ENCODE peak calls at places on chromosomes 7 and 10, in five cellular contexts. R, J, E, H and L are unnamed samples.
A peak's percentile ranks its signal among the peaks of the same experiment; 100 is the strongest.

GRCh38 chr7:21996641-21997040 is 50.9 kb upstream of the CDCA7L start:
- DNase-seq in R (peak; percentile 15), J (no peak), E (no peak), H (no peak), L (no peak)

GRCh38 chr7:56051339-56052191 is at the start of the genes CCT6A and PSPH:
- DNase-seq in R (peak; percentile 98), J (peak; percentile 98), E (peak; percentile 99), H (peak; percentile 95), L (peak; percentile 95)

GRCh38 chr7:55473935-55474334 is 98.4 kb downstream of the VOPP1 start:
- DNase-seq in R (no peak), J (no peak), E (no peak), H (no peak), L (no peak)

GRCh38 chr7:44882899-44883298 is 2.4 kb downstream of the PURB start:
- DNase-seq in R (peak; percentile 26), J (no peak), E (no peak), H (no peak), L (no peak)

GRCh38 chr7:30548762-30549344 is 44.2 kb upstream of the GGCT start:
- DNase-seq in R (peak; percentile 73), J (peak; percentile 78), E (peak; percentile 77), H (no peak), L (peak; percentile 73)

GRCh38 chr10:58341947-58342346 is 7.1 kb downstream of the UBE2D1 start:
- DNase-seq in R (no peak), J (no peak), E (no peak), H (no peak), L (no peak)

GRCh38 chr10:63200416-63200815 is 67.3 kb downstream of the NRBF2 start:
- DNase-seq in R (no peak), J (no peak), E (no peak), H (no peak), L (no peak)

GRCh38 chr7:10104292-10104691 is 869.4 kb upstream of the PHF14 start:
- DNase-seq in R (no peak), J (no peak), E (no peak), H (no peak), L (no peak)

GRCh38 chr7:138645284-138645683 is 55.9 kb downstream of the SVOPL start:
- DNase-seq in R (no peak), J (peak; percentile 71), E (no peak), H (no peak), L (no peak)

GRCh38 chr10:71188201-71188600 is 24.2 kb upstream of the UNC5B start:
- DNase-seq in R (no peak), J (no peak), E (no peak), H (no peak), L (no peak)

GRCh38 chr7:82548141-82548688 is 104.6 kb upstream of the CACNA2D1 start:
- DNase-seq in R (no peak), J (no peak), E (no peak), H (no peak), L (no peak)

GRCh38 chr7:130595986-130596385 is 72.6 kb downstream of the COPG2 start:
- DNase-seq in R (peak; percentile 2), J (no peak), E (peak; percentile 31), H (no peak), L (no peak)

GRCh38 chr10:92965314-92965713 is 95.3 kb upstream of the CYP26C1 start:
- DNase-seq in R (peak; percentile 73), J (no peak), E (peak; percentile 63), H (no peak), L (peak; percentile 48)

GRCh38 chr7:66301737-66302136 is 96.6 kb downstream of the TPST1 start:
- DNase-seq in R (no peak), J (no peak), E (no peak), H (no peak), L (no peak)

GRCh38 chr10:46553238-46554049 is 3.0 kb downstream of the GPRIN2 start:
- DNase-seq in R (no peak), J (peak; percentile 29), E (no peak), H (no peak), L (no peak)

GRCh38 chr7:5425507-5426225 is 2.0 kb upstream of the TNRC18 start:
- DNase-seq in R (peak; percentile 89), J (peak; percentile 75), E (peak; percentile 93), H (no peak), L (peak; percentile 83)

GRCh38 chr10:97805960-97806359 is 34.2 kb upstream of the SFRP5 start:
- DNase-seq in R (no peak), J (no peak), E (no peak), H (no peak), L (no peak)

GRCh38 chr7:94396044-94396443 is 1.3 kb downstream of the COL1A2 start:
- DNase-seq in R (peak; percentile 74), J (no peak), E (peak; percentile 64), H (no peak), L (no peak)

GRCh38 chr7:99120916-99121315 is 23.0 kb downstream of the SMURF1 start:
- DNase-seq in R (no peak), J (no peak), E (no peak), H (no peak), L (no peak)

GRCh38 chr10:102451105-102451969 is at the start of gene C10orf95:
- DNase-seq in R (no peak), J (no peak), E (peak; percentile 30), H (no peak), L (no peak)

GRCh38 chr7:81721428-81721827 is 48.4 kb downstream of the HGF start:
- DNase-seq in R (no peak), J (no peak), E (no peak), H (no peak), L (no peak)

GRCh38 chr7:157558516-157558874 is 221.7 kb downstream of the DNAJB6 start:
- DNase-seq in R (no peak), J (no peak), E (no peak), H (no peak), L (no peak)

GRCh38 chr10:129709627-129710509 is 242.8 kb downstream of the MGMT start:
- DNase-seq in R (no peak), J (no peak), E (no peak), H (no peak), L (no peak)

GRCh38 chr10:114504769-114505579 is 100.7 kb upstream of the AFAP1L2 start:
- DNase-seq in R (peak; percentile 91), J (no peak), E (peak; percentile 77), H (no peak), L (no peak)

GRCh38 chr7:142642316-142642715 is 107.0 kb upstream of the PRSS1 start:
- DNase-seq in R (no peak), J (no peak), E (no peak), H (no peak), L (no peak)

GRCh38 chr10:131180086-131180485 is 131.4 kb downstream of the TCERG1L start:
- DNase-seq in R (no peak), J (no peak), E (no peak), H (no peak), L (no peak)

DNA sequence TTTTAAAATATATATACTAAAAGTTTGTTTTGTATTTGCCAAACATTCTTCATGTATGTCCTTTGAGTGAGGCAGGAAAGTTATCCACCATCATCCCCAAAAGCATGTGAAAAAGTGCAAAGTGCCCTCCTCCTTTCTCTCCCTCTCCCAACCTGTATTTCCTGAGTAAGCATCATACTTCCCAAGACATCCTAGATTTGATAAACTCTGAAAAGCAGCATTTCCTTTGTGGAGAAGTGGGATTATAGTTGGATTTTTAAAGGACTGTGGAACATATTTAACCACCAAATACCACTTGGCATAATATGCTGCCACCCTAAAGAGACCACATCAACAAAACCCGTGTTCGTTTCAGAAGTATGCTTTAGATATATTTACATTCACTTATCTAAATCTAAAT is 36.9 kb downstream of the NET1 start:
- DNase-seq in R (no peak), J (no peak), E (no peak), H (no peak), L (no peak)
- H3K4ac ChIP-seq in R (peak overlapping the region; percentile 22), J (no peak overlapping the region), E (no peak overlapping the region), H (no peak overlapping the region), L (no peak overlapping the region)

GRCh38 chr10:73358331-73359279 is at the start of gene CFAP70:
- DNase-seq in R (peak; percentile 95), J (peak; percentile 97), E (peak; percentile 94), H (peak; percentile 85), L (peak; percentile 91)
- H2AFZ ChIP-seq in R (peak within 1 kb of the TSS; percentile 99), J (peak within 1 kb of the TSS; percentile 46), E (peak within 1 kb of the TSS; percentile 98), H (peak within 1 kb of the TSS; percentile 88), L (peak within 1 kb of the TSS; percentile 96)

GRCh38 chr10:4355346-4355745 is 470.7 kb upstream of the AKR1E2 start:
- DNase-seq in R (no peak), J (no peak), E (peak; percentile 6), H (no peak), L (no peak)
- H2BK15ac ChIP-seq in R (peak overlapping the region; percentile 6), J (no peak overlapping the region), E (no peak overlapping the region), H (no peak overlapping the region), L (no peak overlapping the region)

DNA sequence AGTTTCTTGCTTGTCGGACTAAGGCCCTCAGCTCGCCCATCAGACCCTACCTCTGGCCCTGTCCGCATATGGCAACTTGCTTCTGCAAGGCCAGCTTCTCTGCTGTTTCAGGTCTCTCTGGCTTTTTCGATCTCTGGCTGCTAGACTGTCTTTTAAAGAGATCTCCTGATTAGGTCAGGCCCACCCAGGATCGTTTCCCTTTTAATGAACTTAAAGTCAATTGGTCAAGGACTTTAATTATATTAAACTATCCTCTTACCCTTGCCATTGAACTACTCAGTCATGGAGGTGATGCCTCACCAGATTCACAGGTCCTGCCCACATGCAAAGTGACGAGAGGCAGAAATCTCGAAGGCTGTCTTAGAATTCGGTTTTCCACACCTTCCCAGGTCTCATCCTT is 670.9 kb downstream of the GATA3 start:
- DNase-seq in R (no peak), J (no peak), E (no peak), H (no peak), L (no peak)
- H3K4ac ChIP-seq in R (no peak overlapping the region), J (no peak overlapping the region), E (no peak overlapping the region), H (no peak overlapping the region), L (no peak overlapping the region)

GRCh38 chr7:2477447-2478386 is 1.5 kb upstream of the GRIFIN start:
- DNase-seq in R (peak; percentile 49), J (peak; percentile 81), E (peak; percentile 59), H (peak; percentile 36), L (no peak)
- H2AFZ ChIP-seq in R (peak overlapping the region; percentile 82), J (no peak overlapping the region), E (no peak overlapping the region), H (no peak overlapping the region), L (peak overlapping the region; percentile 95)

DNA sequence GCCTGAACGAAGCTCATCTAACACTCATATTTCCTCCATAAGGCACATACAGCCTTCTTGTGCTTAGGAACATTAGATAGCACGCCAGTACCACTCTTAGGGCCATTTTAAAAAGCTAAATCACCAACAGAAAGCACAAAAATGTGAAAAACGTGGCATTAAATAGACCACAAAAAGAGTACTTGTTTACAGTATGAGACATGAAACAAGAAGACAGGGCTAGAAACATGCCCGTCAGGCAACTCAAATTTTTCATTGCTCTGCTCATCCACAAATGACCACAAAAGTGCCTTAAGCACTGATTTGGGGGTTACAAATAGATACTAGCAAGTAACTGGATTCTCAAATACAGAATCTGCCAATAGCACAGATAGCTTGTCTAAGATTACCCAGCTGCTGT is 67.8 kb downstream of the ELMO1 start:
- DNase-seq in R (no peak), J (no peak), E (no peak), H (no peak), L (no peak)
- H2BK15ac ChIP-seq in R (no peak overlapping the region), J (no peak overlapping the region), E (no peak overlapping the region), H (no peak overlapping the region), L (no peak overlapping the region)